ENCODE peak calls at places on chromosomes 5 and 9, in eight cellular contexts. I, K, N, P, V, U, G and D are unnamed samples.

GRCh38 chr5:80961376-80962281 is 1.5 kb downstream of the RASGRF2 start:
- DNase-seq in I (no peak), K (peak; percentile 71), N (no peak), P (peak; percentile 34), V (peak; percentile 27), U (peak; percentile 78), G (peak; percentile 24), D (no peak)

GRCh38 chr9:104856413-104856941 is 71.5 kb downstream of the ABCA1 start:
- DNase-seq in I (no peak), K (no peak), N (peak; percentile 83), P (no peak), V (no peak), U (no peak), G (no peak), D (no peak)

GRCh38 chr5:72834919-72835318 is 18.5 kb downstream of the TNPO1 start:
- DNase-seq in I (no peak), K (peak; percentile 65), N (no peak), P (no peak), V (no peak), U (no peak), G (no peak), D (no peak)

GRCh38 chr9:109411069-109411761 is 86.9 kb downstream of the PTPN3 start:
- DNase-seq in I (no peak), K (peak; percentile 4), N (no peak), P (no peak), V (no peak), U (peak; percentile 61), G (no peak), D (no peak)

GRCh38 chr5:143033535-143034260 is 263.5 kb downstream of the ARHGAP26 start:
- DNase-seq in I (peak; percentile 54), K (peak; percentile 87), N (no peak), P (no peak), V (peak; percentile 95), U (no peak), G (no peak), D (no peak)

GRCh38 chr9:13014484-13014883 is 239.7 kb downstream of the LURAP1L start:
- DNase-seq in I (no peak), K (peak; percentile 62), N (no peak), P (no peak), V (no peak), U (no peak), G (no peak), D (no peak)

GRCh38 chr5:44260793-44261192 is 128.4 kb downstream of the FGF10 start:
- DNase-seq in I (no peak), K (no peak), N (no peak), P (no peak), V (no peak), U (no peak), G (no peak), D (no peak)

GRCh38 chr5:22793463-22793862 is 59.7 kb downstream of the CDH12 start:
- DNase-seq in I (no peak), K (no peak), N (no peak), P (no peak), V (no peak), U (no peak), G (no peak), D (no peak)

GRCh38 chr5:174596429-174596828 is 128.0 kb upstream of the MSX2 start:
- DNase-seq in I (peak; percentile 31), K (peak; percentile 36), N (no peak), P (no peak), V (no peak), U (no peak), G (no peak), D (no peak)

GRCh38 chr9:86529496-86530275 is 175.5 kb upstream of the TUT7 start:
- DNase-seq in I (no peak), K (no peak), N (no peak), P (no peak), V (no peak), U (no peak), G (no peak), D (no peak)

GRCh38 chr5:17257705-17258273 is 40.4 kb downstream of the BASP1 start:
- DNase-seq in I (no peak), K (peak; percentile 51), N (peak; percentile 4), P (no peak), V (no peak), U (no peak), G (no peak), D (no peak)

GRCh38 chr5:149406203-149406978 is 27.3 kb upstream of the IL17B start:
- DNase-seq in I (no peak), K (peak; percentile 69), N (no peak), P (no peak), V (peak; percentile 92), U (no peak), G (no peak), D (no peak)

GRCh38 chr5:96026334-96027065 is 64.8 kb upstream of the ELL2 start:
- DNase-seq in I (peak; percentile 37), K (peak; percentile 60), N (no peak), P (no peak), V (peak; percentile 71), U (no peak), G (no peak), D (no peak)

GRCh38 chr9:101034222-101034621 is 5.7 kb downstream of the PLPPR1 start:
- DNase-seq in I (no peak), K (no peak), N (no peak), P (no peak), V (no peak), U (no peak), G (no peak), D (no peak)

GRCh38 chr9:136120119-136120393 is 1.4 kb upstream of the TMEM250 start:
- DNase-seq in I (no peak), K (no peak), N (no peak), P (no peak), V (no peak), U (no peak), G (no peak), D (no peak)

GRCh38 chr9:124854161-124854560 is 901 bp downstream of the WDR38 start:
- DNase-seq in I (no peak), K (no peak), N (no peak), P (no peak), V (no peak), U (no peak), G (no peak), D (peak; percentile 70)

GRCh38 chr9:33263936-33264472 is 504 bp downstream of the BAG1 start:
- DNase-seq in I (peak; percentile 10), K (no peak), N (peak; percentile 30), P (peak; percentile 25), V (peak; percentile 8), U (peak; percentile 35), G (peak; percentile 29), D (peak; percentile 88)

GRCh38 chr9:5551368-5551767 is 41.0 kb downstream of the PDCD1LG2 start:
- DNase-seq in I (no peak), K (no peak), N (no peak), P (no peak), V (no peak), U (no peak), G (no peak), D (no peak)

GRCh38 chr9:125747053-125747764 is at the start of gene PBX3:
- DNase-seq in I (no peak), K (peak; percentile 38), N (peak; percentile 69), P (peak; percentile 37), V (peak; percentile 39), U (peak; percentile 43), G (peak; percentile 48), D (peak; percentile 92)

GRCh38 chr5:14574891-14575496 is 6.6 kb upstream of the OTULINL start:
- DNase-seq in I (no peak), K (no peak), N (peak; percentile 46), P (no peak), V (no peak), U (no peak), G (no peak), D (peak; percentile 74)

GRCh38 chr9:105978336-105978735 is 284.0 kb downstream of the TMEM38B start:
- DNase-seq in I (no peak), K (no peak), N (no peak), P (no peak), V (no peak), U (no peak), G (no peak), D (no peak)

GRCh38 chr5:119743927-119744326 is 114.6 kb downstream of the FAM170A start:
- DNase-seq in I (peak; percentile 26), K (peak; percentile 60), N (peak; percentile 3), P (no peak), V (no peak), U (no peak), G (no peak), D (no peak)

GRCh38 chr9:127237801-127238200 is 26.8 kb upstream of the GARNL3 start:
- DNase-seq in I (no peak), K (no peak), N (no peak), P (no peak), V (no peak), U (no peak), G (no peak), D (no peak)

GRCh38 chr5:160938532-160938931 is 86.5 kb upstream of the ATP10B start:
- DNase-seq in I (no peak), K (peak; percentile 11), N (peak; percentile 50), P (no peak), V (no peak), U (no peak), G (no peak), D (no peak)

GRCh38 chr5:74938250-74938649 is 72.1 kb upstream of the FAM169A start:
- DNase-seq in I (no peak), K (peak; percentile 42), N (no peak), P (no peak), V (peak; percentile 18), U (no peak), G (no peak), D (no peak)

GRCh38 chr9:121222524-121223171 is 21.0 kb upstream of the RAB14 start:
- DNase-seq in I (peak; percentile 20), K (peak; percentile 48), N (no peak), P (no peak), V (peak; percentile 52), U (no peak), G (no peak), D (no peak)

GRCh38 chr5:90131734-90132133 is 277.8 kb downstream of the CETN3 start:
- DNase-seq in I (no peak), K (peak; percentile 36), N (no peak), P (no peak), V (peak; percentile 40), U (no peak), G (no peak), D (no peak)

GRCh38 chr9:68446836-68447235 is 90.4 kb downstream of the PGM5 start:
- DNase-seq in I (no peak), K (no peak), N (no peak), P (no peak), V (no peak), U (no peak), G (no peak), D (no peak)

GRCh38 chr9:8224381-8224791 is 424.8 kb upstream of the DMAC1 start:
- DNase-seq in I (no peak), K (no peak), N (no peak), P (no peak), V (peak; percentile 87), U (no peak), G (no peak), D (no peak)

GRCh38 chr9:123586140-123586735 is 230.2 kb downstream of the CRB2 start:
- DNase-seq in I (no peak), K (no peak), N (peak; percentile 92), P (no peak), V (no peak), U (no peak), G (no peak), D (no peak)

GRCh38 chr5:158895573-158895972 is 204.1 kb downstream of the EBF1 start:
- DNase-seq in I (no peak), K (no peak), N (no peak), P (no peak), V (no peak), U (no peak), G (no peak), D (no peak)